ENCODE peak calls at places on chromosomes 4 and X, in five cellular contexts. R is A673, C is psoas muscle, M is upper lobe of right lung, G is tibial nerve. Q is an unnamed sample.

GRCh38 chrX:147537172-147537571 is 374.5 kb upstream of the FMR1 start:
- DNase-seq in C (no peak), G (no peak), M (no peak), R (no peak), Q (no peak)

GRCh38 chrX:68647156-68647957 is at the start of gene STARD8:
- DNase-seq in C (peak; percentile 57), M (peak; percentile 61), R (peak; percentile 9), G (no peak), Q (peak; percentile 38)

GRCh38 chr4:121989715-121990114 is 37.9 kb upstream of the TRPC3 start:
- DNase-seq in G (no peak), C (no peak), R (peak; percentile 43), M (no peak), Q (no peak)

GRCh38 chr4:123114084-123114914 is 191.9 kb upstream of the NUDT6 start:
- DNase-seq in C (no peak), G (no peak), M (no peak), R (no peak), Q (no peak)

GRCh38 chr4:79865253-79865652 is 207.8 kb downstream of the ANTXR2 start:
- DNase-seq in M (no peak), R (peak; percentile 24), G (no peak), C (no peak), Q (no peak)

GRCh38 chr4:59994118-59994517 is 1206.0 kb upstream of the ADGRL3 start:
- DNase-seq in C (no peak), R (no peak), G (no peak), M (no peak), Q (no peak)

GRCh38 chrX:107547621-107548020 is 80.7 kb upstream of the PRPS1 start:
- DNase-seq in C (no peak), G (no peak), R (no peak), M (no peak), Q (no peak)

GRCh38 chr4:3336389-3337356 is 43.9 kb downstream of the RGS12 start:
- DNase-seq in R (no peak), G (no peak), M (no peak), C (no peak), Q (no peak)

GRCh38 chrX:6644411-6644810 is 109.5 kb upstream of the VCX3A start:
- DNase-seq in G (no peak), C (no peak), R (peak; percentile 37), M (no peak), Q (no peak)

GRCh38 chr4:98467627-98468072 is 190.8 kb downstream of the TSPAN5 start:
- DNase-seq in R (peak; percentile 92), G (peak; percentile 28), M (peak; percentile 75), C (peak; percentile 70), Q (peak; percentile 75)

GRCh38 chr4:128590773-128591172 is 218.7 kb upstream of the JADE1 start:
- DNase-seq in C (peak; percentile 78), M (no peak), R (no peak), G (no peak), Q (no peak)

GRCh38 chrX:39244146-39244545 is 442.9 kb downstream of the MID1IP1 start:
- DNase-seq in C (no peak), R (no peak), M (no peak), G (no peak), Q (no peak)

GRCh38 chr4:23815351-23815750 is 74.5 kb downstream of the PPARGC1A start:
- DNase-seq in M (no peak), G (no peak), R (no peak), C (no peak), Q (no peak)

GRCh38 chr4:56958111-56958517 is 19.3 kb downstream of the NOA1 start:
- DNase-seq in C (peak; percentile 92), R (peak; percentile 86), M (no peak), G (peak; percentile 83), Q (peak; percentile 77)

GRCh38 chr4:44988011-44988410 is 261.7 kb upstream of the GNPDA2 start:
- DNase-seq in C (no peak), G (no peak), M (no peak), R (no peak), Q (no peak)

GRCh38 chr4:10096201-10096975 is 20.2 kb downstream of the WDR1 start:
- DNase-seq in C (peak; percentile 80), M (no peak), G (peak; percentile 40), R (no peak), Q (peak; percentile 86)

GRCh38 chr4:58413849-58414248 is 1303.7 kb upstream of the IGFBP7 start:
- DNase-seq in M (no peak), R (no peak), G (no peak), C (no peak), Q (no peak)

GRCh38 chrX:29419774-29420553 is 795.4 kb upstream of the MAGEB2 start:
- DNase-seq in G (no peak), M (no peak), R (no peak), C (no peak), Q (no peak)

GRCh38 chrX:77167993-77168392 is 279.2 kb upstream of the FGF16 start:
- DNase-seq in C (no peak), G (no peak), R (no peak), M (no peak), Q (no peak)

GRCh38 chrX:2226906-2227656 is 273.7 kb downstream of the DHRSX start:
- DNase-seq in R (no peak), C (no peak), M (no peak), G (no peak), Q (no peak)

GRCh38 chrX:41382699-41383645 is 49.0 kb downstream of the DDX3X start:
- DNase-seq in R (no peak), M (no peak), C (no peak), G (no peak), Q (no peak)

GRCh38 chr4:143358923-143359694 is 22.4 kb downstream of the GAB1 start:
- DNase-seq in G (no peak), M (no peak), R (peak; percentile 96), C (no peak), Q (peak; percentile 47)

GRCh38 chrX:118884552-118885138 is 61.0 kb downstream of the ZCCHC12 start:
- DNase-seq in C (no peak), R (no peak), G (no peak), M (no peak), Q (no peak)

GRCh38 chrX:40809210-40809609 is 73.9 kb upstream of the MED14 start:
- DNase-seq in R (no peak), C (no peak), G (no peak), M (no peak), Q (no peak)

GRCh38 chr4:174086829-174087799 is 196.4 kb downstream of the FBXO8 start:
- DNase-seq in M (no peak), C (no peak), G (no peak), R (no peak), Q (no peak)

GRCh38 chr4:133483600-133484246 is 334.6 kb downstream of the PCDH10 start:
- DNase-seq in G (no peak), M (no peak), R (peak; percentile 63), C (no peak), Q (no peak)

GRCh38 chr4:159370316-159370715 is 267.4 kb downstream of the RAPGEF2 start:
- DNase-seq in R (peak; percentile 90), G (no peak), M (no peak), C (no peak), Q (no peak)

GRCh38 chr4:101328063-101328602 is 19.2 kb downstream of the PPP3CA start:
- DNase-seq in C (no peak), G (no peak), M (no peak), R (no peak), Q (no peak)

GRCh38 chr4:105859233-105859632 is 36.0 kb upstream of the NPNT start:
- DNase-seq in M (no peak), R (peak; percentile 9), G (no peak), C (no peak), Q (no peak)

GRCh38 chr4:173752610-173753009 is 222.6 kb upstream of the HAND2 start:
- DNase-seq in C (no peak), R (peak; percentile 42), M (no peak), G (no peak), Q (peak; percentile 25)

GRCh38 chrX:16727637-16728036 is 8.2 kb downstream of the SYAP1 start:
- DNase-seq in C (no peak), M (no peak), R (no peak), G (no peak), Q (no peak)

GRCh38 chrX:31272472-31272775 is 200.6 kb upstream of the FTHL17 start:
- DNase-seq in M (no peak), R (peak; percentile 47), C (no peak), G (no peak), Q (no peak)

GRCh38 chr4:183602444-183603102 is 56.4 kb downstream of the RWDD4 start:
- DNase-seq in M (no peak), G (no peak), R (no peak), C (no peak), Q (no peak)

GRCh38 chr4:8766610-8767009 is 105.0 kb downstream of the HMX1 start:
- DNase-seq in C (peak; percentile 13), M (peak; percentile 46), G (no peak), R (no peak), Q (peak; percentile 21)

GRCh38 chrX:8960809-8961413 is 73.0 kb downstream of the FAM9B start:
- DNase-seq in C (no peak), G (no peak), R (no peak), M (no peak), Q (no peak)

GRCh38 chr4:186949847-186950246 is 226.2 kb upstream of the FAT1 start:
- DNase-seq in M (no peak), C (no peak), G (no peak), R (no peak), Q (no peak)

GRCh38 chr4:151103758-151104157 is 4.3 kb downstream of the RPS3A start:
- DNase-seq in G (no peak), R (no peak), M (no peak), C (no peak), Q (no peak)
- H3K36me3 ChIP-seq in G (peaks cover 76% of the 10 kb centered on the region), R (peaks cover 71% of the 10 kb centered on the region), M (peaks cover 79% of the 10 kb centered on the region), C (peaks cover 6% of the 10 kb centered on the region), Q (no peaks in the 10 kb centered on the region)

DNA sequence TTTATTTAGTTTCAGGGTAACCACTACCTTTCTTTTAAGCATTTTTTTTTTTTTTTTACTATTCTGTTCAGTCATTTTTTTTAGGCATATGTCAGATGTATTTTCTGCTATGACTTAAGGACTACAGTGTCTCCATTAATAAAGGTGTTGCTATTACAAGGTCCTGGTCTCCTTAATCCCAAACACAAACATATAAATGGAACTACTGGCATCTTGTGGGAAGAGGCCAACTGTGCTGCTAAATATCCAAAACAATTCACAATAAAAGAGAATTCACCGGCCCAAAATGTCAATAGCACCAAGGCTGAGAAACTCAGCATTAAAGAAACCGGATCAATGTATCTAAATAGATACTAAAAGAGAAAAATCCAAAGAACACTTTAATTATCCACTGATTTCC is 26.4 kb downstream of the LCORL start:
- DNase-seq in R (no peak), C (no peak), M (no peak), G (no peak), Q (no peak)
- TF ChIP-seq CTCF in R (no peak), C (no peak), M (no peak), G (no peak), Q (no peak)

GRCh38 chr4:51872283-51872997 is 29.5 kb downstream of the DCUN1D4 start:
- DNase-seq in M (no peak), G (no peak), C (no peak), R (no peak), Q (no peak)
- H3K36me3 ChIP-seq in M (peaks cover 52% of the 10 kb centered on the region), G (peaks cover 68% of the 10 kb centered on the region), C (no peaks in the 10 kb centered on the region), R (peaks cover 11% of the 10 kb centered on the region), Q (peaks cover 53% of the 10 kb centered on the region)

GRCh38 chrX:150983526-150984163 is 510 bp downstream of the HMGB3 start:
- DNase-seq in R (no peak), C (no peak), G (no peak), M (no peak), Q (no peak)
- TF ChIP-seq CTCF in R (no peak), C (no peak), G (no peak), M (no peak), Q (no peak)

Q was measured in left lung.